ENCODE peak calls at places on chromosome 15, in four cellular contexts. X is sigmoid colon, R is A673, W is H9. Q is an unnamed sample.

GRCh38 chr15:85501574-85501973 is 121.2 kb downstream of the AKAP13 start:
- DNase-seq in X (no peak), R (no peak), W (no peak), Q (no peak)

GRCh38 chr15:68679961-68680371 is 101.2 kb downstream of the CORO2B start:
- DNase-seq in X (peak), R (no peak), W (no peak), Q (no peak)

GRCh38 chr15:44811347-44811746 is 75.0 kb downstream of the TRIM69 start:
- DNase-seq in X (no peak), R (no peak), W (no peak), Q (no peak)

GRCh38 chr15:93587046-93587445 is 498.0 kb upstream of the RGMA start:
- DNase-seq in X (no peak), R (no peak), W (no peak), Q (no peak)

GRCh38 chr15:31102374-31103342 is 1.1 kb upstream of the TRPM1 start:
- DNase-seq in X (no peak), R (no peak), W (no peak), Q (no peak)

GRCh38 chr15:62647195-62647865 is 395.2 kb upstream of the TPM1 start:
- DNase-seq in X (no peak), R (peak), W (no peak), Q (no peak)

GRCh38 chr15:29067949-29068348 is 182.2 kb downstream of the APBA2 start:
- DNase-seq in X (no peak), R (no peak), W (no peak), Q (no peak)

GRCh38 chr15:80202016-80202315 is 49.2 kb downstream of the FAH start:
- DNase-seq in X (no peak), R (no peak), W (no peak), Q (no peak)

GRCh38 chr15:101454365-101454764 is 35.1 kb downstream of the PCSK6 start:
- DNase-seq in X (no peak), R (no peak), W (no peak), Q (no peak)

GRCh38 chr15:82298520-82298919 is 35.9 kb downstream of the SAXO2 start:
- DNase-seq in X (no peak), R (no peak), W (no peak), Q (no peak)

GRCh38 chr15:48954538-48954937 is 9.2 kb downstream of the SHC4 start:
- DNase-seq in X (no peak), R (no peak), W (peak), Q (no peak)

GRCh38 chr15:81087121-81087520 is 46.9 kb upstream of the CFAP161 start:
- DNase-seq in X (no peak), R (no peak), W (no peak), Q (no peak)

GRCh38 chr15:57213783-57214366 is 162.4 kb upstream of the CGNL1 start:
- DNase-seq in X (no peak), R (peak), W (no peak), Q (no peak)

GRCh38 chr15:71375934-71376333 is 260.7 kb downstream of the THSD4 start:
- DNase-seq in X (no peak), R (no peak), W (no peak), Q (no peak)

GRCh38 chr15:66893294-66893693 is 172.1 kb upstream of the SMAD3 start:
- DNase-seq in X (peak), R (no peak), W (no peak), Q (no peak)

GRCh38 chr15:44657378-44657777 is 6.1 kb downstream of the SPG11 start:
- DNase-seq in X (no peak), R (no peak), W (no peak), Q (no peak)

GRCh38 chr15:91867581-91868026 is 14.1 kb downstream of the SLCO3A1 start:
- DNase-seq in X (peak), R (no peak), W (peak), Q (peak)

GRCh38 chr15:73946795-73947370 is 20.6 kb downstream of the LOXL1 start:
- DNase-seq in X (no peak), R (no peak), W (no peak), Q (no peak)

GRCh38 chr15:98547741-98548166 is 100.6 kb upstream of the IGF1R start:
- DNase-seq in X (peak), R (peak), W (peak), Q (no peak)
- TF ChIP-seq CTCF in X (no peak), R (no peak), W (no peak), Q (no peak)

DNA sequence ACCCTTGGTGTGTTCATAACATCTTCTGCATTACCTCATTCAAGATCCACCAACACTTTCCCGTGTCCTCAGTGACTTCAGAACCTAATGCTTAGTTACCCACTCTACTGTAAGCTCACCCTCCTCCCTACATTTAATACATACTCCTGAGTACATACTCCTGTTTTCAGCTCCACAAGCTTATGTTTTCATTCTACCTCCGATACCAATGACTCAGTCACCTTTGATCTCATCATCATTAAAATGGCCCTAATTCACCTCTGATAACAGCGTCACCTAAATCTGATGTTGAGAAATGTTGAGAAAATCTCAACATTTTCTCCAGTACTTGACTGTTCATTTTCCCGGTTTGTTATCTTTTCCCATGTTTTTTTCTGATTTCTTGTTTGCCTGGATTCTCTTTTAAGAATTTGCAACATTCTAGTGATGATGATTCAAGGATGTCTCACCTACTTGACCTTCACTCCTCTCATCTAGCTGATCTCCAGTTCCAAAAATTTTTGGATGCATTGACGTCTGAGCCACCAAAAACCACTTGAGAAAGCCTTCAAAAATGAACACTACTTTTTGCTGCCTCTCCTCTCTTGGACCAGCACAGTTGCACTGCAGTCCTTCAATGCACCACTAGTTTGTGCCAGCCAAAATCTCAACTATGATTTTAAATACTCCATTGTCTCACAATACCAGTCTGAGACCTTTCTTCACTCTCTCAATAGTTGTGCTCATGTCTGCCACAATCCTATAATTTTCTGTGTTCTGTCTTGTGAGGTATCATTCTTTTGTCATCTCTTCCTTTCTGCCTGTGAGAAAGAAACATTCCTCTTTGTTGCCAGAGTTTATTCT is 220.7 kb upstream of the SEMA6D start:
- DNase-seq in X (no peak), R (no peak), W (no peak), Q (no peak)
- TF ChIP-seq CTCF in X (no peak), R (peak), W (peak), Q (no peak)

DNA sequence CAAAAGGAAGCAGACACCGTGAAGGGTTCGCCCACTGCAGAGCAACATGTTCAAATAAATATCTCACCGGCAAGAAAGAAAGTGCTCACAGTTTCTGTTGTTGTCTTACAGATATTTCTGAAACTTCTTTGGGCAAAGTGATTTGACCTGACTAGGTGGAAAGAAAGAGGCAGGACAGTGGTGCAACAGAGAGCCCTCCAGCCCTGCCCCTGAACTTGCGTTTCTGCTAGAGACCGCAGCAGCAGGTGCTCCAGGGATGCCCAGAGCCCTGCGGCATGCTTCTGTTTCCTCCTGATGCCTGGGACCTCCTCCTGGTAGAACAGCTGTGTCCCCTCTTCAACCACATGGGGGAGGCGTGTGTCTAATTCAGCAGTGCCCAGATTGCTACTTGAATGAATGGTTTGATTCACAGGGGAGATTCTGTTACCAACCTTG is 123.4 kb downstream of the ATP10A start:
- DNase-seq in X (no peak), R (no peak), W (peak), Q (no peak)
- TF ChIP-seq CTCF in X (peak), R (no peak), W (peak), Q (no peak)

DNA sequence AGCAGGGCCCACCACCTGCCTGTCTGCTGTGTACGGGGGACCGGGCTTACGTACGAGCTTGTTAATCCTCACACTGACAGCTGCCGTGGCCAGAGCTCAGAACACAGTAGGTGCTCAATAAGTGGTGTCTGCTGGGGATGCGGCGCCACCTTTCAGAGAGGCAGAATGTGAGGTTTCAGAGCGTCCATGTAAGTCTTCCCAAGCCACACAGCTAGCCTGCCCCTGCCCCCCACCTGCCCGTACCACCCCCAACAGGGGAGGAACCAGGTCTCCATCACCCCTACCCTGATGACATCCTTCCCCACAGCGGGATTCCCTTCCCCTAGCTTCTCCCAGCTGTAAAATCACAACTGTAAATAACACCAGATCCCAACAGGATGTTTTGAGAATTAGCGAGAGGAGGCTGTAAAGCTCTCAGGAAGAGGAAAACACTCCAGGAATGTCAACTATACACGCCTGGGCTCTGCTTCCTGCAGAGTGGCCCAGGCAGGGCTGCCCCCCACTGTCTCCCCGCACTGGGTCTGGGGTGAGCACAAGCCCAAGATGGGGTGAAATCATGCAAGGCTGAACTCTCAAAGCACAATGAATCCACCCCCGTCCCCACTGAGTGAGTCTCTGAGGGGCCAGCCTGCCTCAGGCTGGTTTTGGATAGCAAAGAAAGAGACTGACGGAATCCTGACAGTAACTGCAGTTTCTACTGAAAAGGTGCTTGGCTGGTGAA is 250.1 kb upstream of the LYSMD4 start:
- DNase-seq in X (no peak), R (peak), W (peak), Q (no peak)
- TF ChIP-seq CTCF in X (no peak), R (no peak), W (no peak), Q (no peak)

GRCh38 chr15:40743921-40744809 is 10.9 kb downstream of the RMDN3 start:
- DNase-seq in X (peak), R (no peak), W (no peak), Q (no peak)
- TF ChIP-seq CTCF in X (no peak), R (no peak), W (peak), Q (no peak)

GRCh38 chr15:89442155-89442554 is 54.2 kb downstream of the RHCG start:
- DNase-seq in X (no peak), R (no peak), W (no peak), Q (no peak)

GRCh38 chr15:89441295-89441762 is 55.1 kb downstream of the RHCG start:
- DNase-seq in X (no peak), R (no peak), W (no peak), Q (no peak)

GRCh38 chr15:89444855-89445254 is 51.5 kb downstream of the RHCG start:
- DNase-seq in X (no peak), R (no peak), W (no peak), Q (no peak)

GRCh38 chr15:89444241-89444797 is 52.1 kb downstream of the RHCG start:
- DNase-seq in X (no peak), R (no peak), W (no peak), Q (no peak)

GRCh38 chr15:89442671-89443307 is 53.6 kb downstream of the RHCG start:
- DNase-seq in X (no peak), R (peak), W (peak), Q (no peak)
- TF ChIP-seq CTCF in X (peak), R (peak), W (peak), Q (no peak)

DNA sequence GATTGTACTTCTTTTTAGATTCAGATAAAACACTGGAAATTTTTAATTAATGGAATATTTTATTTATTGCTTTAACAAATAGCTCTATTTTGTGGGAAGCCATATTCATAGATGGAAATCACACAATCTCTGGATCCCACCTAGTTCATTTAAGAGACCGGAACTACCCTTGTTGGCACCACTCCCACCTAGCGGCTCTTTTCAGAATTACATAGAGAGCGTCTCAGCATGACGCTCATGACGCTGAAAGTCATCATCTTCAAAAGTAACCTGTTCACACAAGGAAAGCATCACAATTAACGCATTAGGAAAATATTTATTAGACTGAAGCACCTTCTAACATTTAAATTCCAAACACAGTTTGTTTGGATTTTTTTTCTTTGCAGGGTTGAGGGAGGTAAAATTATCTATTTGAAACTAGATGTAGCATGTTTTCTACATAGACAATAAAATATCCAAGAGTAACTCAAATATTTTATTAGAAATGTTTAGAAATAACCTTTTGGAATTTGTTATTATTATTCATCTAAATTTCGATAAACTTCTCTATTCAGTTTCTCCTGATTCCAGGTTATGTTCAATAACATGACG is 214.9 kb upstream of the ARRDC4 start:
- DNase-seq in X (no peak), R (peak), W (peak), Q (no peak)
- TF ChIP-seq CTCF in X (peak), R (peak), W (peak), Q (no peak)

DNA sequence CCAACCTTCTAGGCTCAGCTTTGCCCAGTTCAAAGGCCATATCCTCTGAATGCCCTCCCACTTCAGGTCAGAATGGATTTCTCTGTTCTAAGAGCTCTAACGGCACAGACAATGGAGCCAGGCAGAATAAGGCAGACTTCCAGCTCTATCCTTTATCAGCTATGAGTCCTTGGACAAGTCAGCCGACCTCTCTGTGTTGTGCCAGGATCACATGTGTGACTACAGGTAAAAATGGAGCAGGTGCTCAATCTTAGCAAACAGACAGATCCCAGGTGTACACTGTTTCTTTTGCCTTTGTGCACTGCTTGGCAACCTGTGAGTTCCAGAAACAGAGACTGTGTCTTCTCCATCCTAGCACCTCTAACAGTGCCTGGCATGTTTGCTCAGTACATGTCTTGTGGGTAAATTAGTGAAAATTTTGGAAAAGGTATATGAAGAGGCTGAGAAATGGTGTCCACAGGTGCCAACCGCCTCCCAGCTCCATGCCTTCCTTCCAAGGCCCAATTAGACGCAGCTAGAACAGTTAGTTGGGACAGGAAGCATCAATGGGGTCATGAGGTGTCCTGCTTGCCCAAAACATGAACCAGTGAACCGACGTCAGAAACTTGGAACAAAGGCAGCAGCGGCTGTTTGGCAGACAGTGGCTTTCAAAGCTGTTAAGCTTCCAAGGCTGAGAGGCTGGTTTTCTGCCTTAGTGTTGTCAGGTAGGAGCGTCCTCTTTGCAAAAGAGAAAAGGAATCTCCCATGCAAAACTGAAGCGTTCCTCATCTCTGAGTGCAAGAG is 28.7 kb downstream of the TLE3 start:
- DNase-seq in X (peak), R (no peak), W (no peak), Q (no peak)
- TF ChIP-seq CTCF in X (no peak), R (no peak), W (no peak), Q (no peak)

GRCh38 chr15:58504674-58505234 is 73.0 kb downstream of the LIPC start:
- DNase-seq in X (no peak), R (no peak), W (no peak), Q (no peak)
- TF ChIP-seq CTCF in X (no peak), R (no peak), W (no peak), Q (no peak)

Q was measured in omental fat pad.